ENCODE peak calls at places on chromosomes 1 and 21, in six cellular contexts. Y, O, L, B, U and M are unnamed samples.

GRCh38 chr1:45792744-45793143 is 10.7 kb upstream of the MAST2 start:
- DNase-seq in Y (no peak), O (peak; percentile 47), L (no peak), B (no peak), U (no peak), M (no peak)

GRCh38 chr1:44609768-44610526 is 64.3 kb downstream of the TMEM53 start:
- DNase-seq in Y (no peak), O (no peak), L (no peak), B (no peak), U (no peak), M (no peak)

GRCh38 chr1:225451340-225451739 is 23.5 kb upstream of the LBR start:
- DNase-seq in Y (no peak), O (peak; percentile 98), L (no peak), B (no peak), U (no peak), M (no peak)

GRCh38 chr1:167052389-167052788 is 37.8 kb downstream of the GPA33 start:
- DNase-seq in Y (no peak), O (no peak), L (no peak), B (peak; percentile 38), U (no peak), M (no peak)

GRCh38 chr1:203480525-203481084 is 5.0 kb downstream of the PRELP start:
- DNase-seq in Y (peak; percentile 43), O (peak; percentile 60), L (peak; percentile 91), B (peak; percentile 86), U (peak; percentile 82), M (peak; percentile 84)

GRCh38 chr1:35603468-35603867 is 30.4 kb downstream of the TFAP2E start:
- DNase-seq in Y (no peak), O (no peak), L (no peak), B (no peak), U (no peak), M (no peak)

GRCh38 chr1:186842547-186842946 is 13.8 kb downstream of the PLA2G4A start:
- DNase-seq in Y (no peak), O (no peak), L (no peak), B (no peak), U (no peak), M (no peak)

GRCh38 chr1:84401156-84401555 is 2.9 kb downstream of the DNASE2B start:
- DNase-seq in Y (no peak), O (no peak), L (no peak), B (no peak), U (no peak), M (no peak)

GRCh38 chr1:172176206-172176605 is 244.3 kb upstream of the C1orf105 start:
- DNase-seq in Y (no peak), O (no peak), L (no peak), B (peak; percentile 11), U (no peak), M (no peak)

GRCh38 chr21:44253832-44254700 is 7.6 kb downstream of the DNMT3L start:
- DNase-seq in Y (no peak), O (no peak), L (no peak), B (no peak), U (no peak), M (peak; percentile 61)

GRCh38 chr21:14869984-14870840 is 194.6 kb downstream of the NRIP1 start:
- DNase-seq in Y (no peak), O (no peak), L (no peak), B (no peak), U (no peak), M (no peak)

GRCh38 chr1:24920155-24920925 is 9.7 kb downstream of the RUNX3 start:
- DNase-seq in Y (peak; percentile 64), O (peak; percentile 65), L (peak; percentile 40), B (no peak), U (no peak), M (peak; percentile 80)

GRCh38 chr1:93446837-93447451 is 974 bp upstream of the FNBP1L start:
- DNase-seq in Y (no peak), O (peak; percentile 28), L (no peak), B (peak; percentile 74), U (no peak), M (no peak)

GRCh38 chr21:16330340-16331319 is 600.8 kb downstream of the USP25 start:
- DNase-seq in Y (no peak), O (peak; percentile 81), L (peak; percentile 59), B (peak; percentile 75), U (peak; percentile 50), M (peak; percentile 34)

GRCh38 chr1:179121159-179121938 is 39.5 kb downstream of the TOR3A start:
- DNase-seq in Y (peak; percentile 18), O (peak; percentile 41), L (peak; percentile 21), B (peak; percentile 53), U (no peak), M (no peak)

GRCh38 chr1:9294910-9295636 is 2.4 kb downstream of the SPSB1 start:
- DNase-seq in Y (no peak), O (peak; percentile 77), L (peak; percentile 53), B (peak; percentile 91), U (no peak), M (peak; percentile 71)

GRCh38 chr21:43908167-43908566 is 43.1 kb downstream of the AGPAT3 start:
- DNase-seq in Y (no peak), O (no peak), L (no peak), B (peak; percentile 20), U (no peak), M (no peak)

GRCh38 chr1:1351511-1352427 is 2.6 kb upstream of the DVL1 start:
- DNase-seq in Y (no peak), O (peak; percentile 55), L (peak; percentile 67), B (no peak), U (no peak), M (peak; percentile 63)

GRCh38 chr1:160070243-160071163 is 543 bp upstream of the KCNJ10 start:
- DNase-seq in Y (peak; percentile 51), O (peak; percentile 69), L (no peak), B (peak; percentile 57), U (no peak), M (peak; percentile 81)